ENCODE peak calls at places on chromosomes 6 and 20, in seven cellular contexts. I, O, X, C, U, N and G are unnamed samples.

GRCh38 chr6:15481892-15482291 is 180.9 kb downstream of the DTNBP1 start:
- DNase-seq in O (no peak), C (no peak), N (no peak), U (no peak), X (no peak), I (peak; percentile 63), G (peak; percentile 22)

GRCh38 chr20:45938727-45939438 is 4.4 kb downstream of the PCIF1 start:
- DNase-seq in N (no peak), O (no peak), U (no peak), X (no peak), C (no peak), I (no peak), G (no peak)

GRCh38 chr6:117668736-117669135 is 6.5 kb upstream of the NUS1 start:
- DNase-seq in C (no peak), I (no peak), O (no peak), X (no peak), U (no peak), N (no peak), G (no peak)

GRCh38 chr6:37135835-37136694 is 33.9 kb upstream of the PIM1 start:
- DNase-seq in X (no peak), U (no peak), O (no peak), C (no peak), I (no peak), N (peak; percentile 46), G (no peak)

GRCh38 chr20:40797425-40797824 is 108.4 kb upstream of the MAFB start:
- DNase-seq in N (peak; percentile 35), I (no peak), X (no peak), C (peak; percentile 52), O (no peak), U (no peak), G (no peak)

GRCh38 chr6:118356054-118356453 is 192.0 kb upstream of the PLN start:
- DNase-seq in C (no peak), N (peak; percentile 19), U (no peak), X (no peak), O (no peak), I (no peak), G (no peak)

GRCh38 chr6:142856857-142857608 is 87.9 kb downstream of the HIVEP2 start:
- DNase-seq in N (no peak), O (no peak), I (no peak), U (no peak), C (no peak), X (no peak), G (no peak)

GRCh38 chr6:15876406-15876805 is 213.6 kb upstream of the DTNBP1 start:
- DNase-seq in C (peak; percentile 61), U (no peak), O (no peak), X (no peak), I (no peak), N (peak; percentile 57), G (no peak)

GRCh38 chr6:144873653-144874378 is 588.7 kb downstream of the UTRN start:
- DNase-seq in I (no peak), U (no peak), O (no peak), C (no peak), N (no peak), X (no peak), G (no peak)

GRCh38 chr6:30061766-30062458 is 847 bp downstream of the POLR1H start:
- DNase-seq in X (no peak), U (no peak), C (peak; percentile 51), I (no peak), N (peak; percentile 37), O (no peak), G (no peak)

GRCh38 chr6:142413111-142413510 is 111.3 kb downstream of the ADGRG6 start:
- DNase-seq in N (peak; percentile 57), C (peak; percentile 80), I (no peak), X (no peak), O (no peak), U (no peak), G (no peak)

GRCh38 chr6:144840619-144841018 is 555.5 kb downstream of the UTRN start:
- DNase-seq in U (no peak), O (no peak), I (no peak), X (no peak), C (no peak), N (no peak), G (no peak)

GRCh38 chr6:34067814-34068213 is 78.1 kb downstream of the GRM4 start:
- DNase-seq in C (peak; percentile 19), X (no peak), N (no peak), U (no peak), I (no peak), O (no peak), G (no peak)

GRCh38 chr20:13703265-13703664 is 64.5 kb upstream of the TASP1 start:
- DNase-seq in O (no peak), N (no peak), X (no peak), I (no peak), C (no peak), U (no peak), G (no peak)

GRCh38 chr6:90544085-90544484 is 42.8 kb downstream of the MAP3K7 start:
- DNase-seq in N (no peak), O (no peak), X (no peak), I (no peak), C (no peak), U (no peak), G (no peak)

GRCh38 chr20:20946122-20946759 is 159.9 kb downstream of the LINC00237 start:
- DNase-seq in N (peak; percentile 1), X (no peak), O (no peak), I (no peak), C (no peak), U (no peak), G (no peak)

GRCh38 chr6:136051140-136051775 is 198.9 kb downstream of the MTFR2 start:
- DNase-seq in C (peak; percentile 26), I (no peak), U (no peak), X (no peak), N (peak; percentile 89), O (peak; percentile 33), G (no peak)

GRCh38 chr6:15879372-15880261 is 216.8 kb upstream of the DTNBP1 start:
- DNase-seq in C (peak; percentile 59), N (peak; percentile 14), U (peak; percentile 76), O (peak; percentile 68), X (peak; percentile 15), I (peak; percentile 50), G (peak; percentile 11)

GRCh38 chr20:58498445-58499068 is 16.6 kb downstream of the APCDD1L start:
- DNase-seq in C (no peak), I (no peak), U (no peak), X (no peak), O (no peak), N (no peak), G (no peak)

GRCh38 chr20:62042025-62042820 is 23.5 kb downstream of the TAF4 start:
- DNase-seq in U (no peak), X (no peak), C (no peak), I (no peak), N (no peak), O (no peak), G (no peak)

GRCh38 chr20:10328897-10329255 is 105.1 kb downstream of the MKKS start:
- DNase-seq in N (no peak), I (no peak), C (no peak), U (no peak), X (no peak), O (no peak), G (no peak)

GRCh38 chr6:29826271-29826670 is 1.4 kb upstream of the HLA-G start:
- DNase-seq in N (no peak), C (peak; percentile 52), U (no peak), X (no peak), O (no peak), I (no peak), G (no peak)

GRCh38 chr6:133241088-133241900 is at the start of gene EYA4:
- DNase-seq in O (peak; percentile 59), C (peak; percentile 52), N (peak; percentile 35), I (no peak), U (peak; percentile 64), X (no peak), G (no peak)

GRCh38 chr6:138598562-138599173 is 99.4 kb upstream of the NHSL1 start:
- DNase-seq in N (no peak), O (no peak), I (no peak), C (no peak), U (no peak), X (no peak), G (no peak)

GRCh38 chr6:121237859-121238258 is 96.4 kb downstream of the TBC1D32 start:
- DNase-seq in N (peak; percentile 3), U (no peak), I (no peak), O (no peak), X (no peak), C (peak; percentile 24), G (no peak)

GRCh38 chr6:6660339-6661045 is 72.0 kb downstream of the LY86 start:
- DNase-seq in N (no peak), O (no peak), I (no peak), X (no peak), U (no peak), C (no peak), G (no peak)

GRCh38 chr6:26216886-26217713 is 129.9 kb downstream of the HFE start:
- DNase-seq in U (peak; percentile 86), N (peak; percentile 92), I (peak; percentile 80), C (peak; percentile 93), O (peak; percentile 77), X (peak; percentile 50), G (peak; percentile 70)

GRCh38 chr6:47302043-47302442 is 7.7 kb downstream of the TNFRSF21 start:
- DNase-seq in C (no peak), U (no peak), I (no peak), X (no peak), O (no peak), N (no peak), G (no peak)

GRCh38 chr6:42781546-42781810 is 374 bp upstream of the BICRAL start:
- DNase-seq in U (no peak), C (no peak), O (no peak), I (no peak), N (no peak), X (no peak), G (no peak)

GRCh38 chr20:11132819-11133341 is 459.1 kb upstream of the JAG1 start:
- DNase-seq in U (no peak), O (no peak), I (no peak), X (no peak), C (no peak), N (no peak), G (no peak)

GRCh38 chr20:10557685-10558084 is 116.1 kb downstream of the JAG1 start:
- DNase-seq in N (no peak), I (peak; percentile 92), C (no peak), X (no peak), O (no peak), U (no peak), G (no peak)

GRCh38 chr20:63708301-63709148 is 686 bp downstream of the ZGPAT start:
- DNase-seq in O (no peak), I (no peak), U (peak; percentile 63), C (peak; percentile 28), N (peak; percentile 32), X (no peak), G (no peak)

GRCh38 chr20:10604865-10605440 is 68.8 kb downstream of the JAG1 start:
- DNase-seq in X (no peak), N (no peak), C (no peak), O (no peak), I (no peak), U (no peak), G (no peak)

GRCh38 chr6:168231393-168231957 is 88.1 kb downstream of the DACT2 start:
- DNase-seq in U (no peak), N (no peak), I (no peak), O (no peak), C (no peak), X (no peak), G (no peak)

GRCh38 chr6:44658571-44658970 is 271.1 kb downstream of the CDC5L start:
- DNase-seq in X (no peak), N (no peak), I (no peak), C (no peak), U (no peak), O (no peak), G (no peak)

GRCh38 chr20:10314198-10314597 is 95.6 kb downstream of the SNAP25 start:
- DNase-seq in C (peak; percentile 9), U (no peak), O (no peak), X (no peak), N (peak; percentile 49), I (no peak), G (no peak)

GRCh38 chr6:1778693-1779235 is 169.0 kb downstream of the FOXC1 start:
- DNase-seq in O (no peak), U (no peak), N (no peak), C (no peak), I (no peak), X (no peak), G (no peak)

GRCh38 chr6:16318538-16318937 is 80.2 kb downstream of the GMPR start:
- DNase-seq in C (peak; percentile 86), O (no peak), X (no peak), U (peak; percentile 34), N (peak; percentile 86), I (no peak), G (peak; percentile 49)